ENCODE peak calls at places on chromosomes 13 and 19, in six cellular contexts. T is HepG2, H is esophagus muscularis mucosa, R is body of pancreas, Y is uterus, N is IMR-90. S is an unnamed sample.

GRCh38 chr13:73496711-73497110 is 437.9 kb downstream of the KLF5 start:
- DNase-seq in Y (no peak), T (no peak), R (no peak), H (no peak), N (no peak), S (no peak)

GRCh38 chr13:111034811-111035210 is 80.3 kb upstream of the ARHGEF7 start:
- DNase-seq in N (peak; percentile 63), H (no peak), T (no peak), R (no peak), Y (no peak), S (no peak)

GRCh38 chr13:94119360-94119936 is 360.0 kb downstream of the DCT start:
- DNase-seq in Y (no peak), H (no peak), N (no peak), T (peak; percentile 90), R (peak; percentile 34), S (no peak)

GRCh38 chr19:15107056-15108010 is at the start of gene SYDE1:
- DNase-seq in Y (peak; percentile 66), R (peak; percentile 32), N (peak; percentile 55), T (peak; percentile 50), H (no peak), S (no peak)

GRCh38 chr19:10819124-10820060 is 16.6 kb downstream of the TMED1 start:
- DNase-seq in H (no peak), N (no peak), Y (no peak), R (no peak), T (no peak), S (no peak)

GRCh38 chr19:7293795-7294570 is at the start of gene INSR:
- DNase-seq in H (peak; percentile 95), R (peak; percentile 94), N (peak; percentile 84), T (peak; percentile 83), Y (peak; percentile 94), S (peak; percentile 87)

GRCh38 chr13:97710797-97711196 is 242.7 kb upstream of the IPO5 start:
- DNase-seq in T (no peak), R (no peak), N (no peak), Y (no peak), H (no peak), S (no peak)

GRCh38 chr19:32287811-32288227 is 57.6 kb upstream of the ZNF507 start:
- DNase-seq in H (peak; percentile 90), N (peak; percentile 61), Y (peak; percentile 66), R (peak; percentile 51), T (peak; percentile 67), S (peak; percentile 43)

GRCh38 chr19:3585301-3586123 is at the start of gene GIPC3:
- DNase-seq in N (no peak), T (no peak), Y (no peak), R (no peak), H (no peak), S (no peak)

GRCh38 chr19:13172335-13173128 is 22.3 kb downstream of the IER2 start:
- DNase-seq in N (peak; percentile 83), R (peak; percentile 71), Y (peak; percentile 67), T (no peak), H (peak; percentile 92), S (peak; percentile 58)

GRCh38 chr13:109874921-109875454 is 88.6 kb upstream of the IRS2 start:
- DNase-seq in R (no peak), T (no peak), H (peak; percentile 70), N (peak; percentile 48), Y (no peak), S (no peak)

GRCh38 chr13:50129065-50129922 is 114.0 kb downstream of the KCNRG start:
- DNase-seq in H (no peak), N (no peak), R (no peak), Y (no peak), T (no peak), S (no peak)

GRCh38 chr13:52644108-52644507 is 1.9 kb downstream of the HNRNPA1L2 start:
- DNase-seq in N (peak; percentile 54), H (no peak), Y (no peak), T (no peak), R (no peak), S (no peak)

GRCh38 chr19:7874080-7874856 is at the start of gene PRR36:
- DNase-seq in R (peak; percentile 62), Y (no peak), H (no peak), T (peak; percentile 58), N (no peak), S (peak; percentile 69)

GRCh38 chr13:60887711-60888110 is 490.7 kb downstream of the TDRD3 start:
- DNase-seq in T (no peak), Y (no peak), R (no peak), N (no peak), H (no peak), S (no peak)

GRCh38 chr19:5052945-5053485 is 84.1 kb downstream of the KDM4B start:
- DNase-seq in H (no peak), Y (no peak), T (no peak), N (no peak), R (no peak), S (no peak)

GRCh38 chr13:61406275-61406674 is 9.4 kb downstream of the PCDH20 start:
- DNase-seq in T (no peak), H (no peak), N (no peak), R (no peak), Y (no peak), S (no peak)

GRCh38 chr13:77776704-77777103 is 79.2 kb downstream of the SLAIN1 start:
- DNase-seq in H (no peak), R (no peak), T (no peak), N (no peak), Y (no peak), S (no peak)

GRCh38 chr19:1057185-1057857 is 9.6 kb upstream of the ARHGAP45 start:
- DNase-seq in R (no peak), H (no peak), T (no peak), N (peak; percentile 67), Y (no peak), S (no peak)

GRCh38 chr19:45177817-45178261 is at the start of gene TRAPPC6A:
- DNase-seq in T (no peak), R (no peak), Y (no peak), N (peak; percentile 70), H (no peak), S (no peak)
- TF ChIP-seq POLR2A in T (peak; percentile 75), R (peak; percentile 28), Y (peak; percentile 51), N (peak; percentile 86), H (peak; percentile 40), S (peak; percentile 68)

GRCh38 chr19:49056101-49056901 is 1.2 kb downstream of the CGB7 start:
- DNase-seq in Y (peak; percentile 56), R (peak; percentile 52), N (peak; percentile 28), T (peak; percentile 23), H (no peak), S (peak; percentile 51)

GRCh38 chr19:49061000-49061399 is 3.5 kb upstream of the CGB7 start:
- DNase-seq in N (no peak), Y (no peak), T (no peak), H (no peak), R (no peak), S (no peak)

GRCh38 chr19:49058592-49058991 is 1.0 kb upstream of the CGB7 start:
- DNase-seq in R (no peak), Y (no peak), N (peak; percentile 25), H (no peak), T (no peak), S (peak; percentile 51)

GRCh38 chr19:49059056-49059455 is 1.5 kb upstream of the CGB7 start:
- DNase-seq in Y (no peak), N (no peak), H (no peak), T (no peak), R (no peak), S (no peak)

GRCh38 chr19:49057636-49058234 is at the start of gene CGB7:
- DNase-seq in R (peak; percentile 77), T (peak; percentile 17), Y (peak; percentile 77), N (peak; percentile 35), H (no peak), S (peak; percentile 74)
- H3K4me3 ChIP-seq in R (no peak within 1 kb of the TSS), T (peak within 1 kb of the TSS; percentile 71), Y (peak within 1 kb of the TSS; percentile 32), N (peak within 1 kb of the TSS; percentile 61), H (peak within 1 kb of the TSS; percentile 60), S (peak within 1 kb of the TSS; percentile 31)

DNA sequence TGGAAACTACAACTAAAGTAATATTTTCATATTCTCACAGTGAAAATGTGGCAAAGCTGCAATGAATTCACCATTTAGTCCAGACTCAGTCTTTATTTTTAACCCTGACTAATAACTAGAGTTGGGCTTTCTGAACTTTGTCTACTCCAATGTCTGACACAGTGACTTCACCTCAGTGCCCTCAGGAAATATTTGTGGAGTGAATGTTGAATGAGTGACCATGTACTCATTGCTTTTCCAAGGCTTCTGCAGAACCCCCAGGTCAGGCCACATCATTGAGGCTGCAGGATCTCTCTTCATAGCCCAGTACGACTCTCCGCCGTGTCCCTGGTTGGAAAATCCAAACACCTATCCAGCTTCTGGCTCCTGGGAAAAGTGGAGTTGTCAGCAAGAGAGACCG is 1.8 kb downstream of the ZNF175 start:
- DNase-seq in N (peak; percentile 90), H (no peak), T (no peak), R (no peak), Y (no peak), S (no peak)
- H3K27ac ChIP-seq in N (peak overlapping the region; percentile 17), H (no peak overlapping the region), T (no peak overlapping the region), R (no peak overlapping the region), Y (no peak overlapping the region), S (no peak overlapping the region)

GRCh38 chr19:18514800-18515682 is 6.8 kb downstream of the ELL start:
- DNase-seq in Y (peak; percentile 50), R (peak; percentile 58), H (no peak), T (peak; percentile 99), N (peak; percentile 67), S (no peak)
- TF ChIP-seq POLR2A in Y (no peak), R (no peak), H (no peak), T (peak; percentile 69), N (peak; percentile 6), S (no peak)

DNA sequence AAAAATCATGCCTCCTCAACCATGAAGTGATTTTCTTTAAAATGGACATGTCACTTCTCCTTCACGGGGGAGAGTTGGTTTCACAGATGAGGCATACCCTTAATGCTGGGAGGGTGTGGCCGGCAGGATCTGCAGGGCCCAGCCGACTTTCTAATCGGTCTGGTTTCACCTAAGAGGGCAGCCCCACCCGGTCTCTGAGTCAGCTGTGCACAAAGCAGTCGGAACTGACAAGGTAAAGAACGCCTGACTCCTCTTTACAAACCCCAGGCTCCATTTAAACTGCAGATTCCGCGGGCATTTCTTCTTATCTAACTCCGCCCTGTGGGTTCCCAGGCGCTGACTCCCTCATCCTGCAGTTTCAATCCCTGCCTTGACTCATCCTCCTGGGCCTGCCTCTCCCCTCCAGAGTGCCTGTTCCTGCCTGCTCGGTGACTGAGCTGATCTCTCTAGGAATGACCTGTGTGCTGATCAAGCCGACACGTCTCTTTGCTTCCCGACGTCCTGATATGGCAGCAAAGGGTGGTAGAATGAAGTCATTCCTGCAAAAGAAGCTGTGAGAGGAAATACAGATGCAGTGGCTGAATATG is 63.4 kb downstream of the EFNB2 start:
- DNase-seq in T (peak; percentile 1), Y (peak; percentile 43), N (peak; percentile 91), H (no peak), R (no peak), S (no peak)
- H3K4me3 ChIP-seq in T (no peak overlapping the region), Y (no peak overlapping the region), N (peak overlapping the region; percentile 24), H (peak overlapping the region; percentile 38), R (no peak overlapping the region), S (no peak overlapping the region)

GRCh38 chr13:101624210-101624922 is 171.9 kb downstream of the ITGBL1 start:
- DNase-seq in R (no peak), H (no peak), Y (no peak), T (no peak), N (peak; percentile 11), S (no peak)
- H3K27ac ChIP-seq in R (no peak overlapping the region), H (peak overlapping the region; percentile 18), Y (no peak overlapping the region), T (no peak overlapping the region), N (no peak overlapping the region), S (no peak overlapping the region)